ENCODE peak calls at places on chromosomes 1 and 21, in six cellular contexts. L is epithelial cell of esophagus, Y is BJ, S is stomach, Q is upper lobe of right lung, A is fibroblast of pulmonary artery. V is an unnamed sample.

GRCh38 chr1:205812271-205812877 is 624 bp downstream of the SLC41A1 start:
- DNase-seq in L (no peak), Y (no peak), S (no peak), Q (no peak), A (peak; percentile 16), V (no peak)

GRCh38 chr1:23224721-23225648 is 7.7 kb upstream of the HTR1D start:
- DNase-seq in L (peak; percentile 64), Y (peak; percentile 28), S (no peak), Q (peak; percentile 28), A (peak; percentile 77), V (no peak)

GRCh38 chr1:108691128-108691885 is 803 bp upstream of the PRPF38B start:
- DNase-seq in L (no peak), Y (no peak), S (no peak), Q (no peak), A (no peak), V (no peak)

GRCh38 chr1:15418811-15419515 is 9.3 kb downstream of the EFHD2 start:
- DNase-seq in L (peak; percentile 96), Y (no peak), S (peak; percentile 86), Q (no peak), A (peak; percentile 25), V (peak; percentile 89)

GRCh38 chr1:232718928-232719927 is 86.0 kb upstream of the MAP10 start:
- DNase-seq in L (peak; percentile 72), Y (no peak), S (no peak), Q (no peak), A (no peak), V (no peak)

GRCh38 chr21:29231781-29232548 is 66.8 kb upstream of the BACH1 start:
- DNase-seq in L (peak; percentile 41), Y (no peak), S (no peak), Q (no peak), A (no peak), V (no peak)

GRCh38 chr1:9289724-9290493 is 2.8 kb upstream of the SPSB1 start:
- DNase-seq in L (peak; percentile 91), Y (no peak), S (no peak), Q (no peak), A (peak; percentile 95), V (peak; percentile 79)

GRCh38 chr1:94579876-94580294 is 38.3 kb upstream of the F3 start:
- DNase-seq in L (peak; percentile 98), Y (peak; percentile 89), S (no peak), Q (no peak), A (peak; percentile 85), V (peak; percentile 82)

GRCh38 chr1:88698140-88698539 is 14.1 kb downstream of the PKN2 start:
- DNase-seq in L (no peak), Y (no peak), S (no peak), Q (no peak), A (peak; percentile 53), V (no peak)

GRCh38 chr1:235090406-235091069 is 38.1 kb downstream of the TOMM20 start:
- DNase-seq in L (no peak), Y (no peak), S (no peak), Q (no peak), A (peak; percentile 49), V (no peak)

GRCh38 chr1:95699274-95699953 is 465.4 kb downstream of the RWDD3 start:
- DNase-seq in L (no peak), Y (no peak), S (no peak), Q (no peak), A (no peak), V (no peak)

GRCh38 chr1:119361611-119362010 is 7.0 kb upstream of the HAO2 start:
- DNase-seq in L (no peak), Y (no peak), S (no peak), Q (no peak), A (no peak), V (no peak)

GRCh38 chr1:161720956-161721737 is at the start of gene FCRLB:
- DNase-seq in L (no peak), Y (no peak), S (no peak), Q (no peak), A (no peak), V (no peak)

GRCh38 chr1:26557078-26557477 is 27.5 kb downstream of the RPS6KA1 start:
- DNase-seq in L (no peak), Y (no peak), S (no peak), Q (no peak), A (no peak), V (no peak)

GRCh38 chr21:20617130-20617529 is 381.1 kb upstream of the NCAM2 start:
- DNase-seq in L (no peak), Y (no peak), S (peak; percentile 27), Q (no peak), A (no peak), V (no peak)

GRCh38 chr1:92244376-92244775 is 26.7 kb downstream of the C1orf146 start:
- DNase-seq in L (no peak), Y (no peak), S (no peak), Q (no peak), A (peak; percentile 4), V (no peak)

GRCh38 chr21:36207577-36208320 is 51.1 kb downstream of the DOP1B start:
- DNase-seq in L (peak; percentile 65), Y (no peak), S (no peak), Q (no peak), A (peak; percentile 25), V (no peak)

GRCh38 chr1:206715552-206716518 is 31.1 kb downstream of the MAPKAPK2 start:
- DNase-seq in L (no peak), Y (no peak), S (no peak), Q (peak; percentile 17), A (no peak), V (no peak)

GRCh38 chr1:15426492-15427279 is 11.6 kb upstream of the CTRC start:
- DNase-seq in L (peak; percentile 27), Y (no peak), S (no peak), Q (no peak), A (peak; percentile 53), V (no peak)

GRCh38 chr1:184287001-184287400 is 99.8 kb upstream of the C1orf21 start:
- DNase-seq in L (peak; percentile 46), Y (no peak), S (no peak), Q (no peak), A (no peak), V (no peak)

GRCh38 chr1:246647113-246647512 is 77.1 kb upstream of the SCCPDH start:
- DNase-seq in L (peak; percentile 31), Y (no peak), S (no peak), Q (no peak), A (peak; percentile 73), V (no peak)

GRCh38 chr1:19484793-19485361 is 462 bp downstream of the CAPZB start:
- DNase-seq in L (no peak), Y (no peak), S (no peak), Q (no peak), A (no peak), V (no peak)

DNA sequence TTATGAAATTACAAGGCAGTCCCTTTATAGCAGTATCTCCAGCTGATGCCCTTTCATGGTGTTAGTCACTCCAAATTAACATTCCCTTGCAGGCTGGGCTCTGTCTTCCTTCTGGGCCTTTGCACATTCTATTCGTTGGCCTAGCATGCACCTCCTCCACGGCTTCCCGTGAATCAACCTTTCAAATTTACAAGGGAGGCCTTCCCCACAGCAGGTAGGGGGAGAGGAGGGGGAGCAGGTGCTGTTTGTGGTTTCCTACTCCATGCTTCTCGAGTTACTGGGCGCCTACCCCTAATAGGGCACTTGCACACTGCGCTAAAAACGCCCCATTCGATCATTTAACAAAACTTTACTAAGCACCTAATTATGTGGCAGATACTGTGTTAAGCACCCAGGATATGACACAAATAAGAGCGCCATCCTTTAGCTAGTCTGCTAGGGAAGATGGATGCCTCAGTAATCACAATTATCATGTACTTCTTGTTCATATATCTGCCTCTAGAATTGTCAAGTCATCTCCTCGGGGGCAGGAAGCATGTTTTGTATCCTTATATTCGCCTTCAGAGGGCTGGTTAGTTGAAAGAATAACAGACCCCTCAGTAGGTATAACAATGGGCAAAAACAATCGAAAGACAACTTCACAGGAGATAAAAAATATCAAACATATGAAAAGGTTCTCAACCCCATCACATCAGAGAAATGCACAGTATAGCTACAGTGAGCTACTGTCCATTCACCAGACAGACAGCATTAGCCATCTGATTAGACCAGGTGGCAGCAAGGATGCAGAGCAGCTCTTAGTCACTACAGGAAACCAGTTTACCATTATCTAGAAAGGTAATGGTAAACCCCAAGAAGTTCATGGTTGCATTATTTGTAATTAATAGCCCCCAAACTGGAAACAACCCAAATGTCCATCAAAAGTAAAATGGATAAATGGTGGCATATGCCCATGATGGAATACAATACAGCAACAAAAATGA is 1.7 kb upstream of the ADAR start:
- DNase-seq in L (peak; percentile 62), Y (no peak), S (no peak), Q (no peak), A (peak; percentile 11), V (no peak)
- TF ChIP-seq CTCF in L (no peak), Y (no peak), S (no peak), Q (no peak), A (no peak), V (no peak)

DNA sequence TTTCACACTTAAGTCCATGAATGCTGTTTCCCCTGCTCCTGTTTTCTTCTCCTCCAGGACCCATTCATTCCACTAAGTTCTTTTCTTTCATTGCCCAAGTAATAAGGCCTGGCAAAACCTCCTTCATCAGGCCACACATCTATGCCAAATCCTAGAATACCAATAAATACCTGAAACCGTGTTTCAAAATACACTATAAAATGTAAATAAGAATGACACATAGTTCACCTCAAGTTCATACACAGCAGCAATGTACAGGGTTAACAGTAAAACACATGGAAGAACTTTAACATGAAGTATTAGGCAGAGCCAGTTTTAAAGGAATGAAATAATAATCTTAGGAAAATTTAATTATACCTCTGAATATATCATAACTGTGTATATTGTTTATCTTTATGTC is 86.7 kb upstream of the L1TD1 start:
- DNase-seq in L (no peak), Y (no peak), S (no peak), Q (no peak), A (no peak), V (no peak)
- H3K4me3 ChIP-seq in L (no peak overlapping the region), Y (no peak overlapping the region), S (no peak overlapping the region), Q (no peak overlapping the region), A (no peak overlapping the region), V (no peak overlapping the region)

DNA sequence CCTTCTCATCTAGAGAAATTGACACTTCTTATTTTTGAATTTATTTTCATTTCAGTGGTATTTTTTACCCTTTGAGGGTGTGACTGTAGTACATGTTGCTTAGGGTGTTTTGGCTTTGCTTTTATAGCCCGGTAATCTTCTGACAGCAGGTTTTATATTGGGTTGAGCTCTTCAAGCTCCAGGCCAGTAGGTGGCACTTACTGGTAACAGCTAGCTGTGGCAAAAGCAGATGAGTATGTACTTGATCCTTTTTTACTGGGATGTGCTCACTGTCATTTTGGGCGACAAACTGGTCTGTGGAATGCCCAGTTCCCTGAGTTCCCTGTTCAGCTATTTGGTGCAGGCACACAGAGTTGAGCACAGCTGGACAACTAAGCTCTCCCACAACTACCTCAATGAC is 916.2 kb upstream of the B3GALT2 start:
- DNase-seq in L (peak; percentile 6), Y (no peak), S (no peak), Q (no peak), A (no peak), V (no peak)
- TF ChIP-seq CTCF in L (no peak), Y (peak; percentile 43), S (no peak), Q (no peak), A (peak; percentile 16), V (peak; percentile 23)

GRCh38 chr1:228335406-228336307 is 71.0 kb downstream of the TRIM11 start:
- DNase-seq in L (no peak), Y (no peak), S (no peak), Q (no peak), A (no peak), V (no peak)

GRCh38 chr1:228338521-228339051 is 68.0 kb downstream of the TRIM11 start:
- DNase-seq in L (no peak), Y (no peak), S (no peak), Q (no peak), A (no peak), V (no peak)

GRCh38 chr1:228337711-228338520 is 68.7 kb downstream of the TRIM11 start:
- DNase-seq in L (no peak), Y (no peak), S (no peak), Q (peak; percentile 59), A (no peak), V (no peak)

GRCh38 chr1:228336308-228337030 is 70.2 kb downstream of the TRIM11 start:
- DNase-seq in L (no peak), Y (no peak), S (no peak), Q (peak; percentile 47), A (no peak), V (no peak)

GRCh38 chr1:228337031-228337564 is 69.5 kb downstream of the TRIM11 start:
- DNase-seq in L (no peak), Y (no peak), S (no peak), Q (peak; percentile 58), A (no peak), V (no peak)
- H3K4me3 ChIP-seq in L (no peak overlapping the region), Y (no peak overlapping the region), S (no peak overlapping the region), Q (no peak overlapping the region), A (no peak overlapping the region), V (no peak overlapping the region)